ENCODE peak calls at places on chromosomes 2 and 18, in seven cellular contexts. C, Y, R, A, Z, X and D are unnamed samples. For H3K9me3 and H3K27me3, the result is how much of the 10 kb centered on the place peaks cover.

GRCh38 chr18:61785588-61785987 is 107.2 kb downstream of the RNF152 start:
- DNase-seq in Z (no peak), R (no peak), A (no peak), Y (no peak), C (no peak), X (no peak), D (no peak)

GRCh38 chr2:230713331-230714121 is 884 bp downstream of the CAB39 start:
- DNase-seq in C (peak), X (peak), A (peak), Y (peak), R (peak), Z (peak), D (no peak)

GRCh38 chr2:209511637-209512036 is 87.8 kb downstream of the MAP2 start:
- DNase-seq in Z (no peak), R (no peak), A (no peak), X (no peak), C (no peak), Y (no peak), D (no peak)

GRCh38 chr18:56107821-56108485 is 520.0 kb upstream of the TCF4 start:
- DNase-seq in Y (no peak), R (no peak), A (no peak), X (no peak), Z (no peak), C (no peak), D (no peak)

GRCh38 chr2:86831537-86831936 is 30.1 kb downstream of the CD8B start:
- DNase-seq in C (no peak), Y (no peak), X (no peak), R (no peak), A (no peak), Z (no peak), D (no peak)

GRCh38 chr18:77123313-77124231 is 9.0 kb downstream of the MBP start:
- DNase-seq in A (peak), Z (no peak), C (no peak), X (no peak), Y (no peak), R (peak), D (no peak)

GRCh38 chr2:237665713-237666143 is 38.3 kb downstream of the LRRFIP1 start:
- DNase-seq in X (peak), A (no peak), R (no peak), C (peak), Y (no peak), Z (no peak), D (no peak)

GRCh38 chr2:60819155-60819862 is 62.1 kb upstream of the REL start:
- DNase-seq in Z (no peak), C (no peak), Y (no peak), R (peak), A (peak), X (no peak), D (no peak)

GRCh38 chr2:54936766-54937165 is 113.5 kb downstream of the RTN4 start:
- DNase-seq in Z (no peak), A (no peak), C (no peak), X (no peak), Y (no peak), R (no peak), D (no peak)

GRCh38 chr2:85953476-85953875 is 64.7 kb upstream of the ST3GAL5 start:
- DNase-seq in Z (no peak), A (no peak), R (no peak), Y (no peak), C (no peak), X (no peak), D (no peak)

GRCh38 chr2:1831617-1831970 is 87.3 kb upstream of the PXDN start:
- DNase-seq in X (no peak), A (no peak), Y (no peak), R (no peak), C (no peak), Z (no peak), D (no peak)

GRCh38 chr2:61763605-61764034 is 90.2 kb downstream of the FAM161A start:
- DNase-seq in C (no peak), R (peak), Y (peak), X (peak), A (peak), Z (peak), D (no peak)

GRCh38 chr2:188394931-188395330 is 103.3 kb downstream of the GULP1 start:
- DNase-seq in Z (no peak), X (no peak), Y (no peak), A (no peak), C (no peak), R (no peak), D (no peak)

GRCh38 chr2:58056201-58056916 is 9.8 kb downstream of the VRK2 start:
- DNase-seq in X (no peak), A (no peak), Y (no peak), R (no peak), C (no peak), Z (no peak), D (no peak)

GRCh38 chr2:105801961-105802360 is 57.2 kb downstream of the NCK2 start:
- DNase-seq in C (no peak), A (no peak), Z (no peak), R (no peak), Y (no peak), X (no peak), D (no peak)

GRCh38 chr2:45432406-45432805 is 178.7 kb downstream of the SRBD1 start:
- DNase-seq in R (no peak), A (no peak), Z (no peak), C (no peak), X (no peak), Y (no peak), D (no peak)

GRCh38 chr2:113754989-113755689 is 1.3 kb downstream of the SLC35F5 start:
- DNase-seq in Y (peak), C (no peak), Z (no peak), A (no peak), X (no peak), R (no peak), D (no peak)

GRCh38 chr2:104254017-104254416 is 599.9 kb upstream of the POU3F3 start:
- DNase-seq in X (no peak), A (no peak), Z (no peak), R (no peak), C (peak), Y (no peak), D (no peak)
- TF ChIP-seq CTCF in X (no peak), A (no peak), Z (no peak), R (no peak), C (peak), Y (no peak), D (no peak)

DNA sequence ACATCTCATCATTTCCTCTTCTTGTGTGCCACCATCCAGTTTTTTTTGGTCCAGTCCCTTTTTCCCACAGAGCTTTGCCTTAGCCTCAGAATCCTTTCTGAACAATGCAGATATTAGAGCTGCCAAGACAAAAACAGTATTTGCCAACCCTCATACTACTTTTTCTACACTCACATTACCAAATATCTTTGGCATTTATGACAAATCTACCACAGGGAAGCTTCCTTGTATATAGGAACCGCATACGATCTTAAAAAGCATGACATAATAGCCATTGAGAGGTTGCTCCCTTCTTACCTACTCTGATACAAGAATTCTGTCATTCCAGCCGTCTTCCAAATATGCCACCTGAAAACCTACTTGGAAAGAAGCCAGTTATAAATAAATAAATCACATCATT is 9.4 kb downstream of the ZNF24 start:
- DNase-seq in Z (no peak), Y (no peak), R (no peak), C (no peak), A (no peak), X (no peak), D (no peak)
- H3K9me3 ChIP-seq in Z (under half), Y (under half), R (under half), C (under half), A (under half), X (under half), D (under half)

GRCh38 chr2:69958480-69958879 is 3.0 kb downstream of the ASPRV1 start:
- DNase-seq in A (peak), R (no peak), X (peak), Y (no peak), C (peak), Z (peak), D (no peak)
- H3K27me3 ChIP-seq in A (under half), R (under half), X (under half), Y (under half), C (under half), Z (under half), D (under half)

GRCh38 chr2:162318280-162319222 is at the start of gene IFIH1:
- DNase-seq in R (peak), X (peak), Y (peak), Z (peak), A (peak), C (peak), D (peak)
- TF ChIP-seq CTCF in R (no peak), X (peak), Y (no peak), Z (peak), A (peak), C (peak), D (no peak)